ENCODE peak calls at places on chromosomes 16 and 17, in eight cellular contexts. J, P, X, F, W, M, S and C are unnamed samples.

GRCh38 chr17:82874011-82874835 is 34.4 kb upstream of the ZNF750 start:
- DNase-seq in P (no peak), J (no peak), F (no peak), M (no peak), W (no peak), S (no peak), X (peak), C (peak)

GRCh38 chr17:9006175-9006767 is 15.0 kb upstream of the NTN1 start:
- DNase-seq in S (no peak), X (no peak), P (no peak), J (no peak), M (no peak), W (no peak), F (no peak), C (no peak)

GRCh38 chr16:10964891-10965326 is 20.5 kb downstream of the CLEC16A start:
- DNase-seq in S (no peak), F (no peak), X (no peak), J (no peak), M (no peak), W (no peak), P (no peak), C (no peak)

GRCh38 chr16:51151435-51151950 is 423 bp upstream of the SALL1 start:
- DNase-seq in X (no peak), F (peak), M (peak), S (peak), W (peak), J (peak), P (peak), C (no peak)

GRCh38 chr16:10465821-10466220 is 80.0 kb downstream of the ATF7IP2 start:
- DNase-seq in P (no peak), W (no peak), J (no peak), X (no peak), S (no peak), M (no peak), F (peak), C (no peak)

GRCh38 chr17:6454495-6455320 is 10.5 kb downstream of the PIMREG start:
- DNase-seq in M (no peak), P (peak), J (no peak), S (peak), W (no peak), F (no peak), X (no peak), C (no peak)

GRCh38 chr16:27355610-27356009 is 41.8 kb downstream of the IL4R start:
- DNase-seq in S (peak), M (peak), J (peak), F (peak), X (no peak), W (peak), P (peak), C (no peak)

GRCh38 chr16:27980076-27980775 is 83.3 kb downstream of the GSG1L start:
- DNase-seq in J (no peak), M (no peak), S (no peak), P (no peak), W (no peak), X (no peak), F (no peak), C (no peak)

GRCh38 chr16:10318798-10319500 is 66.9 kb upstream of the ATF7IP2 start:
- DNase-seq in X (no peak), J (no peak), M (peak), F (no peak), P (no peak), S (no peak), W (no peak), C (no peak)

GRCh38 chr16:27840311-27841060 is 223.0 kb downstream of the GSG1L start:
- DNase-seq in F (no peak), M (no peak), S (no peak), X (no peak), W (no peak), P (no peak), J (no peak), C (no peak)

GRCh38 chr16:87487361-87487924 is 5.4 kb downstream of the ZCCHC14 start:
- DNase-seq in J (no peak), X (peak), M (peak), W (no peak), S (peak), F (no peak), P (peak), C (peak)

DNA sequence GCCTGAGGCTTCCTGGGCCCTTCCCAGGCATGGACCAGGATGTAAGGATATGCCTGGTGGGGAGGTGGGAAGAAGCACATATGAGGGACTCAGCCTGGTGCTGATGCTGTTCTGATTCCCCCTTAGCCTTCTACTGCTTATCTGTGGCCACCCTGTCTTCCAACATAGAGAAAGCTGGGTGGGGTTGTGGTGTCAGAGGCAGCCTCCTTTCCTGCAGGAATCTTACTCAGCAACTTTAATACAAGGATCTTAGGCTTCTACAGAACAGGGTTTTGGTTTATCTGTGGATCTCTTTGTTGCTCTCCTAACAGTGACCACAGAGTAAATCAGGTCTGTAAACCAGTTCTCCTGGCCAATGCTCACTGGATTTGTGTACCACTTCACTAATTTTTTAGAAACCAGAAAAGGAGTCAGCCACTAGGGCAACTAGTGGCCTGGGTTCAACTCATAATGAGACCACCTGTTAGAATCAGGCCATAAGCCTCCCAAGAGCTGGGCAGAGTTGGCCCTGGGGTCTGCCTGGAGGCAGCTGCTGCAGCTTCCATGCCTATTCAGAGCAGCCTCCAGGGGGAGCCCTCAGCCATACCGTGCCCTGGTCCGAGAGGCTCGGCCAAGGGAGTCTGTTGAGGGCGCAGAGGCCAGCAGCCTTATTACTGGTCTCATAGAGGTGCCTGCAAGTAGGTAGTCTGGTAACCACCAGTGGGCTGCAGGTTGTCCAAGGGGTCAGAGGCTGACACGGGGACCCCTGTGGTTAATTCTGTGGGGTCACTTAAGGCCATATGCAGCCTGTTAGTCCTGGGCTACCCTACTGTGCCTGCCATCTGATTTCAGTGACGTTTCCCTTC is 7.1 kb downstream of the HAS3 start:
- DNase-seq in P (peak), J (peak), F (peak), X (no peak), M (peak), S (peak), W (peak), C (no peak)
- H3K4me3 ChIP-seq in P (no peak), J (no peak), F (no peak), X (no peak), M (no peak), S (no peak), W (no peak), C (no peak)

GRCh38 chr17:165939-166338 is 15.5 kb downstream of the DOC2B start:
- DNase-seq in J (no peak), X (no peak), F (no peak), P (no peak), M (no peak), W (no peak), S (no peak), C (no peak)

GRCh38 chr17:162689-163088 is 18.8 kb downstream of the DOC2B start:
- DNase-seq in S (no peak), P (no peak), M (no peak), W (no peak), F (no peak), J (no peak), X (no peak), C (no peak)

GRCh38 chr17:163514-164103 is 17.8 kb downstream of the DOC2B start:
- DNase-seq in F (no peak), M (peak), X (peak), P (peak), J (no peak), W (no peak), S (peak), C (no peak)

GRCh38 chr17:161481-161880 is 20.0 kb downstream of the DOC2B start:
- DNase-seq in J (no peak), X (no peak), P (peak), S (no peak), W (no peak), M (no peak), F (no peak), C (no peak)

GRCh38 chr17:164536-165235 is 16.8 kb downstream of the DOC2B start:
- DNase-seq in F (peak), X (peak), W (peak), M (peak), S (peak), J (peak), P (peak), C (no peak)
- TF ChIP-seq CTCF in F (peak), X (no peak), W (peak), M (peak), S (peak), J (peak), P (peak), C (peak)

GRCh38 chr17:15261063-15261817 is 3.9 kb downstream of the PMP22 start:
- DNase-seq in S (peak), F (peak), P (peak), X (peak), J (peak), M (peak), W (peak), C (no peak)
- H3K4me2 ChIP-seq in S (peak), F (peak), P (peak), X (peak), J (peak), M (peak), W (peak), C (peak)

GRCh38 chr16:3182608-3183444 is 5.2 kb upstream of the OR1F1 start:
- DNase-seq in P (peak), F (peak), S (peak), M (peak), W (peak), X (peak), J (peak), C (no peak)
- H3K4me3 ChIP-seq in P (peak), F (peak), S (peak), M (peak), W (peak), X (peak), J (peak), C (peak)

GRCh38 chr16:67613808-67614207 is 31.1 kb upstream of the CARMIL2 start:
- DNase-seq in P (peak), F (no peak), M (peak), J (no peak), W (peak), X (peak), S (peak), C (no peak)
- TF ChIP-seq CTCF in P (peak), F (peak), M (peak), J (no peak), W (no peak), X (no peak), S (peak), C (peak)

DNA sequence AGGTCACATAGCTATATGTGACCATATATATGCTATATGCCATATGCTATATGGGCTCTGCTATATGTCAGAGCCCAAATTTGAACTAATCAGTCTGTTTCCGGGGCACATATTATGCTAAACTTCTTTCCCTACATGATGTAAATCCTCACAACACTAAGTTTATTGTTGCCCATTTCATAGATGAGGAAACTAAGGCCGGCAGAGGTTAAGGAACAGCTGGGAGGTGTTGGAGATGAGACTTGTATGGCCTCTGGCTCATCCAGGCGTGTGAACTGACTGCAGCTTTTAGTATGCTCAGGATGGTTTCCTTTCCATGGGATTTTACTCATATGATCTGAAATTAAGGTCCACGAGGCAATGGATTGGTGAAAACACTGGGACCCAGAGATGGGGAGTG is 17.5 kb upstream of the CNOT1 start:
- DNase-seq in J (no peak), F (no peak), M (no peak), W (no peak), S (no peak), P (no peak), X (no peak), C (no peak)
- H3K4me2 ChIP-seq in J (no peak), F (no peak), M (no peak), W (no peak), S (no peak), P (no peak), X (no peak), C (no peak)

GRCh38 chr16:776824-777223 is 11.4 kb downstream of the RPUSD1 start:
- DNase-seq in F (no peak), X (no peak), P (no peak), W (no peak), S (no peak), M (no peak), J (no peak), C (no peak)

GRCh38 chr16:772959-773358 is 12.4 kb downstream of the MSLN start:
- DNase-seq in J (no peak), F (no peak), P (no peak), M (no peak), W (no peak), X (no peak), S (no peak), C (no peak)

GRCh38 chr16:777826-778225 is 10.4 kb downstream of the RPUSD1 start:
- DNase-seq in X (no peak), M (no peak), W (no peak), P (no peak), F (peak), J (no peak), S (no peak), C (no peak)

GRCh38 chr16:774086-775001 is 13.8 kb downstream of the MSLN start:
- DNase-seq in W (no peak), X (no peak), J (no peak), P (no peak), F (no peak), M (no peak), S (no peak), C (no peak)

DNA sequence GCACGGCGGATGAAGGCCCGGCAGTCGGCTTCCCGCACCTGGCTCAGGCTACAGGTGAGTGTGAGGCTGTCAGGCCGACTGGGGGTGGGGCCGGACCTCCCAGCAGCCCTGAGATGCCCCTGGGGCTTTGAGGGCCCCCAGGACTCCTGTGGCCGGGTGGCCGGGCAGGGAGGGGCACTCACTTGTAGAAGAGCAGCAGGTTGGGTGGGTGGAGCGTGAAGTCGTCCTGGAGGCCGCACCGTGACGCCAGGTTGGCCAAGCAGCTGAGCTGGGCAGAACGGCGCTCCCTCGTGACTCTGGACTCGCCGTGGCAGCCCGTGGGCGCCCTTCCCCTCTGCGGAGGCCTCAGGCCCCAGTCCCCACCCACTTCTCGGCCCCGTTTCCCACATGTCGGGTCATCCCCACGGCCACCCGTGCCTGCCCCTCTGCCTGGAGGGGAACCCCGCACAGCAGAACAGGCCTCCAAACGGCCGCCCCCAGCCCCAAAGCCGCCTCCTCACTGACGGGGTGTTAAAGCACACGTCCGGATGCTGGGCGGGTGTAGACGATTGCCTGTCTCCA is 12.9 kb downstream of the RPUSD1 start:
- DNase-seq in P (no peak), J (no peak), S (no peak), F (no peak), M (no peak), X (no peak), W (no peak), C (no peak)
- H3K4me3 ChIP-seq in P (no peak), J (no peak), S (no peak), F (no peak), M (no peak), X (no peak), W (no peak), C (no peak)

GRCh38 chr17:41777579-41778188 is 8.8 kb downstream of the JUP start:
- DNase-seq in X (peak), J (peak), F (peak), W (peak), S (no peak), M (peak), P (no peak), C (no peak)
- TF ChIP-seq CTCF in X (no peak), J (no peak), F (no peak), W (no peak), S (no peak), M (no peak), P (no peak), C (no peak)